ENCODE peak calls at places on chromosome 9, in seven cellular contexts. L, F, A, C, S, O and M are unnamed samples.
A peak's percentile ranks its signal among the peaks of the same experiment; 100 is the strongest.

GRCh38 chr9:17578911-17579793 is at the start of gene SH3GL2:
- DNase-seq in F (no peak), C (peak; percentile 4), L (peak; percentile 0), A (peak; percentile 80), O (peak; percentile 74), S (peak; percentile 67), M (peak; percentile 87)

GRCh38 chr9:121914017-121914595 is 179.0 kb downstream of the TTLL11 start:
- DNase-seq in O (peak; percentile 75), A (no peak), L (no peak), F (no peak), C (no peak), S (no peak), M (no peak)

GRCh38 chr9:136010176-136010575 is 49.0 kb upstream of the UBAC1 start:
- DNase-seq in A (no peak), F (no peak), L (no peak), C (no peak), S (no peak), O (no peak), M (no peak)

GRCh38 chr9:81069923-81070322 is 619.4 kb downstream of the TLE1 start:
- DNase-seq in L (no peak), C (peak; percentile 49), F (no peak), S (no peak), O (no peak), A (no peak), M (no peak)

GRCh38 chr9:125509476-125509875 is 197.5 kb downstream of the MAPKAP1 start:
- DNase-seq in F (no peak), C (peak; percentile 87), A (no peak), L (no peak), O (no peak), S (no peak), M (peak; percentile 82)

GRCh38 chr9:123365287-123365880 is 9.4 kb downstream of the CRB2 start:
- DNase-seq in L (no peak), C (no peak), F (no peak), A (no peak), O (no peak), S (no peak), M (no peak)

GRCh38 chr9:115847245-115847644 is 306.3 kb upstream of the PAPPA start:
- DNase-seq in S (no peak), A (no peak), O (no peak), F (no peak), C (peak; percentile 86), L (no peak), M (no peak)

GRCh38 chr9:106622148-106622547 is 240.8 kb upstream of the ZNF462 start:
- DNase-seq in S (no peak), L (no peak), O (no peak), A (peak; percentile 32), F (no peak), C (no peak), M (no peak)

GRCh38 chr9:96219615-96220257 is 82.2 kb downstream of the HSD17B3 start:
- DNase-seq in F (no peak), O (peak; percentile 39), C (no peak), A (peak; percentile 28), L (no peak), S (peak; percentile 67), M (peak; percentile 55)

GRCh38 chr9:16794871-16795639 is 75.4 kb downstream of the BNC2 start:
- DNase-seq in L (no peak), C (peak; percentile 83), S (no peak), F (no peak), A (no peak), O (no peak), M (no peak)

GRCh38 chr9:134344068-134344820 is 18.0 kb downstream of the RXRA start:
- DNase-seq in S (no peak), L (no peak), C (peak; percentile 9), F (peak; percentile 32), O (no peak), A (no peak), M (no peak)

GRCh38 chr9:96116275-96117051 is 185.5 kb downstream of the HSD17B3 start:
- DNase-seq in A (peak; percentile 51), L (no peak), C (no peak), O (peak; percentile 36), F (no peak), S (peak; percentile 88), M (no peak)

GRCh38 chr9:34551751-34552605 is 29.2 kb upstream of the ENHO start:
- DNase-seq in C (no peak), O (no peak), S (no peak), L (no peak), F (no peak), A (no peak), M (no peak)

GRCh38 chr9:131406567-131407436 is 12.9 kb downstream of the PRRC2B start:
- DNase-seq in A (no peak), S (no peak), L (no peak), C (no peak), O (no peak), F (no peak), M (no peak)

GRCh38 chr9:131404581-131404980 is 10.7 kb downstream of the PRRC2B start:
- DNase-seq in S (no peak), C (peak; percentile 46), A (no peak), L (no peak), F (no peak), O (no peak), M (no peak)

GRCh38 chr9:131405429-131405828 is 11.5 kb downstream of the PRRC2B start:
- DNase-seq in O (no peak), A (peak; percentile 92), F (no peak), S (no peak), C (peak; percentile 75), L (no peak), M (no peak)

GRCh38 chr9:131404987-131405386 is 11.1 kb downstream of the PRRC2B start:
- DNase-seq in C (no peak), A (no peak), F (no peak), O (no peak), L (no peak), S (no peak), M (no peak)

GRCh38 chr9:131405858-131406566 is 12.1 kb downstream of the PRRC2B start:
- DNase-seq in S (no peak), C (no peak), F (no peak), O (no peak), A (no peak), L (no peak), M (no peak)
- H3K27ac ChIP-seq in S (peak overlapping the region; percentile 84), C (peak overlapping the region; percentile 24), F (no peak overlapping the region), O (peak overlapping the region; percentile 61), A (peak overlapping the region; percentile 82), L (peak overlapping the region; percentile 73), M (no peak overlapping the region)

GRCh38 chr9:114501786-114502682 is 3.2 kb downstream of the WHRN start:
- DNase-seq in O (no peak), F (no peak), L (no peak), S (peak; percentile 52), C (peak; percentile 81), A (peak; percentile 83), M (peak; percentile 38)
- H3K4me3 ChIP-seq in O (no peak overlapping the region), F (no peak overlapping the region), L (no peak overlapping the region), S (peak overlapping the region; percentile 79), C (no peak overlapping the region), A (peak overlapping the region; percentile 45), M (peak overlapping the region; percentile 31)

DNA sequence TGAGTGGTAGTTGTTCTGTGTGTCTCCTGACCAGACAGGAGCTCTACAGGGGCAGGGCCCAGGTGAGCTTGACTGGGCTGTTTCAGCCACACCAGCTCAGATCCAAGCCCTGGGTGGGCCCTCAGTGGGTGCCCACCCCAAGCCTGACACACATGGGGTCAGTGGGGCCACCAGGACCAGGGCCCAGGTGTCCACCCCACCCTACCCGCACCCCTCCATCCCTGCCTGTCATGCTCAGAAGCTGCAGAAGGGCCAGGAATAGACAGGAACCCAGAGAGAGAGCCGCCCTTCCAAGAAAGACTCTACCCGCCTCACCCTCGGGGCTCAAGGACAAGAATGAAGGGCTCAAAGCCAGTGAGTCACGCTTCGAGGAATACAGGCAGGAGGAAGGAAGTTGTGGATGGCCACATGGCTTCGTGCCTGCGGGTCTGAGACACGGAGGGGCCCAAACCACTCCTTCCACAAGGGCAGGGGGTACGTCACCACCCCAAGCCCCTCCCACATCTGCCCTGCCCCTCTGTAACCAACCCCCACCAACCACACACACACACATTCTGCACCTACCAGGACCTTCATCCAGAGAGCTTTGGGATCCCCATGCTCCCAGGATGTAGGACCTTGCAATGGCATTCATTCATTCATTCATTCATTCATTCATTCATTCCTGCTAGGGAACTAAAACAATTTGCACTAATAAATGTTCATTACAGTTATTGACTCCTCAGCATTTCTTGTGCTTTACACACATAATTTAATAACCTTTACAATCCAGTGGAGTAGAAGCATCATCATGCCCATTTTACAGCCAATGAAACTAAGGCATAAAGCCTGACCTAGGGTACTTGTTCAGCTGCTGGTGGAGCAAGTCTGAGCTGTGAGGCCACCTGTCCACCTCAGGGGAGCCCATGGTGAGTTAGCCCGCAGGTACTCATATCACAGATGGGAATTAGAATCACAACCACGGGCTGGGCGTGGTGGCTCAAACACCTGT is 56.0 kb upstream of the STXBP1 start:
- DNase-seq in C (peak; percentile 96), F (peak; percentile 78), O (peak; percentile 78), L (peak; percentile 70), S (no peak), A (no peak), M (no peak)
- H3K27ac ChIP-seq in C (peak overlapping the region; percentile 89), F (peak overlapping the region; percentile 44), O (peak overlapping the region; percentile 81), L (peak overlapping the region; percentile 31), S (no peak overlapping the region), A (peak overlapping the region; percentile 30), M (no peak overlapping the region)

GRCh38 chr9:99867968-99868367 is 38.5 kb upstream of the STX17 start:
- DNase-seq in O (no peak), C (no peak), S (no peak), F (no peak), L (no peak), A (no peak), M (no peak)

GRCh38 chr9:99870126-99870525 is 36.3 kb upstream of the STX17 start:
- DNase-seq in S (no peak), F (no peak), O (no peak), A (no peak), L (no peak), C (peak; percentile 20), M (no peak)

GRCh38 chr9:99867536-99867935 is 38.9 kb upstream of the STX17 start:
- DNase-seq in O (no peak), C (no peak), F (no peak), A (no peak), S (no peak), L (no peak), M (no peak)

GRCh38 chr9:99866398-99866797 is 40.1 kb upstream of the STX17 start:
- DNase-seq in S (peak; percentile 10), O (no peak), C (no peak), F (no peak), A (no peak), L (no peak), M (no peak)

GRCh38 chr9:99868845-99869244 is 37.6 kb upstream of the STX17 start:
- DNase-seq in S (no peak), C (peak; percentile 30), L (no peak), F (no peak), O (no peak), A (no peak), M (no peak)
- H3K4me3 ChIP-seq in S (no peak overlapping the region), C (no peak overlapping the region), L (no peak overlapping the region), F (no peak overlapping the region), O (no peak overlapping the region), A (no peak overlapping the region), M (no peak overlapping the region)

GRCh38 chr9:129402341-129402739 is 218.6 kb downstream of the C9orf50 start:
- DNase-seq in F (no peak), A (peak; percentile 84), O (no peak), L (no peak), S (no peak), C (no peak), M (no peak)
- H3K27ac ChIP-seq in F (no peak overlapping the region), A (no peak overlapping the region), O (peak overlapping the region; percentile 25), L (no peak overlapping the region), S (peak overlapping the region; percentile 95), C (no peak overlapping the region), M (peak overlapping the region; percentile 69)